ENCODE peak calls at places on chromosomes 6 and 20, in four cellular contexts. S is natural killer cell, T is stomach, F is brain microvascular endothelial cell. E is an unnamed sample.

GRCh38 chr6:45923831-45924391 is 91.7 kb downstream of the CLIC5 start:
- DNase-seq in S (no peak), T (no peak), F (peak), E (no peak)

GRCh38 chr6:88519227-88520019 is 353.3 kb upstream of the CNR1 start:
- DNase-seq in S (no peak), T (no peak), F (no peak), E (no peak)

GRCh38 chr20:19814241-19814640 is 56.2 kb downstream of the RIN2 start:
- DNase-seq in S (no peak), T (no peak), F (no peak), E (no peak)

GRCh38 chr6:106981901-106982300 is 7.4 kb upstream of the CD24 start:
- DNase-seq in S (no peak), T (no peak), F (no peak), E (no peak)

GRCh38 chr6:45500924-45501816 is 123.4 kb upstream of the SUPT3H start:
- DNase-seq in S (no peak), T (no peak), F (no peak), E (no peak)

GRCh38 chr6:18632670-18633410 is 245.7 kb downstream of the RNF144B start:
- DNase-seq in S (no peak), T (no peak), F (peak), E (no peak)

GRCh38 chr6:40552926-40553325 is 34.2 kb downstream of the LRFN2 start:
- DNase-seq in S (no peak), T (no peak), F (no peak), E (no peak)

GRCh38 chr20:39269493-39270217 is 307.5 kb downstream of the DHX35 start:
- DNase-seq in S (no peak), T (no peak), F (no peak), E (no peak)

GRCh38 chr6:70531133-70531532 is 35.6 kb upstream of the SDHAF4 start:
- DNase-seq in S (no peak), T (no peak), F (no peak), E (no peak)

GRCh38 chr20:23434521-23435313 is 4.8 kb upstream of the CSTL1 start:
- DNase-seq in S (no peak), T (no peak), F (no peak), E (no peak)

GRCh38 chr20:45337367-45338120 is 10.7 kb downstream of the SDC4 start:
- DNase-seq in S (no peak), T (peak), F (peak), E (no peak)

GRCh38 chr6:154920502-154921200 is 74.5 kb upstream of the TIAM2 start:
- DNase-seq in S (no peak), T (no peak), F (no peak), E (no peak)

GRCh38 chr6:126064257-126064993 is 78.1 kb downstream of the TRMT11 start:
- DNase-seq in S (no peak), T (no peak), F (no peak), E (no peak)

GRCh38 chr6:84763397-84764331 is 734 bp downstream of the TBX18 start:
- DNase-seq in S (no peak), T (no peak), F (peak), E (no peak)

GRCh38 chr6:18551228-18551627 is 164.1 kb downstream of the RNF144B start:
- DNase-seq in S (no peak), T (no peak), F (peak), E (no peak)

GRCh38 chr6:163337958-163338357 is 76.6 kb upstream of the QKI start:
- DNase-seq in S (no peak), T (no peak), F (no peak), E (no peak)

GRCh38 chr20:59131541-59132285 is 31.9 kb upstream of the ZNF831 start:
- DNase-seq in S (no peak), T (no peak), F (no peak), E (no peak)

GRCh38 chr6:129696028-129696418 is 14.0 kb downstream of the ARHGAP18 start:
- DNase-seq in S (no peak), T (no peak), F (no peak), E (no peak)

GRCh38 chr6:162887981-162888689 is 160.4 kb downstream of the PACRG start:
- DNase-seq in S (no peak), T (no peak), F (no peak), E (no peak)

DNA sequence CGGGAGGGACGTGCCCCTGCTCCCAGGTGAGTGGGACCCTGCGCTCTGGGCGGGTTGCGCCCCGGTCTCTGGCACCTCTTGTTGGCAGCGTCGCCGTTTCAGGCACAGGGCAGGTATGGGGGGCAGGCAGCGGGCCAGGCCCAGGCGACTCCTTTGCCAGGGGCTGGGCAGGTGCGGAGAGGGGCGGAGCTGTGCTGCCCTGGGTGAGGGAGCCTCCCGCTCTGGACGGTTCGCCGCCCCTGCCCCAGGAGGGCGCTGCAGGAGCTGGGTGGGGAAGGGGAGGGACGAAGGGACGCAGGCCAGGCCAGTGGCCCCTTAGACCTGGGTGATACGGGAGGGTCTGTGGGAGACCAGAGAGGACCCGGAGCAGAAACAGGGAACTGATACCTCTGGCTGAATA is 663.9 kb upstream of the DEFB115 start:
- DNase-seq in S (no peak), T (no peak), F (no peak), E (no peak)
- TF ChIP-seq CTCF in S (no peak), T (no peak), F (no peak), E (no peak)

DNA sequence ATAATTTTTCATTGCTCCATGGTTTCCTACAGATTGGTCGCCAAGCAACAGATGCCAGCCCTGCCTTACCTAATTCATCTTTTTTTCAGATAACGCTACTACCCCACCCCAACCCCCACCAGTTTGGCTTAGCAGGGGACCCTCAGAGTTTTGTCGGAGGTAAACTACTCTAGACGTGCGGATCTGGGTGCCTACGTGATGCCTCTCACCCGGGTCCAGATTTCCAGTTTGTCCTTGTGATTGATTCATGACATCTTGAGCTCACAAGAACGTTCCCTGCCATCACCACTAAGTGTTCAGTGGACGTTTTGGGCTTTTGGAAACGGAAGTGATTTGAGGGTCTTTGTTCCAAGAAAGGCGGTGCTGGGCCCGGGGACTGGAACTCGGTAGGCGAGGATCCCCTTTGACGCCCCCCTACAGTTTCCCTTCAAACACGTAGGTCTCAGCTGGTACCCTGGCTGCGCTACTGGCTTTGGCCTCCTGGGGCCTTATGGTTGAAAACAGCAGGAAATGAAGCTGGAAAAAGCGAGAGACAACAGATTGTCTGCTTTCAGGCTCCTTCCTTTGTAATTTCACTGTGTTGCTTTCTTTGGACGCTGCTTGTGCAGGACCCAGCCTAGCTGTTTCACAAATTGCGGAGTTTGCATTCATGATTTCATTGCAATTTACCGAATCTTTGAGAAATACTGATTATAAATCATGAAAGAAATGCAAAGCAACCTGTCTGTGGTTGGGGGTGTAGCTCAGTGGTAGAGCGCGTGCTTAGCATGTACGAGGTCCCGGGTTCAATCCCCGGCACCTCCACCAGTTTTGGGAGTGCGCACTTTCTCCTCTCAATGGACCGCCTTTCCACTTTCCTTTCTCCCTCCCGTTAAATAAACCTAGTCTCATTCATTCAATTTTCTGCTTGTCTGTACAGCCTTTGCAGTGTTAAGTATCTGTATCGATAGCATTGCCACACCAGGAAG is 81.0 kb downstream of the GPX5 start:
- DNase-seq in S (no peak), T (no peak), F (peak), E (no peak)
- TF ChIP-seq CTCF in S (no peak), T (no peak), F (peak), E (no peak)

GRCh38 chr6:147260091-147260490 is 55.9 kb downstream of the STXBP5 start:
- DNase-seq in S (no peak), T (no peak), F (no peak), E (no peak)

GRCh38 chr6:147257760-147258159 is 53.5 kb downstream of the STXBP5 start:
- DNase-seq in S (no peak), T (no peak), F (no peak), E (no peak)

GRCh38 chr6:147267658-147268057 is 63.4 kb downstream of the STXBP5 start:
- DNase-seq in S (no peak), T (no peak), F (no peak), E (no peak)

GRCh38 chr6:147266821-147267220 is 62.6 kb downstream of the STXBP5 start:
- DNase-seq in S (no peak), T (no peak), F (no peak), E (no peak)

DNA sequence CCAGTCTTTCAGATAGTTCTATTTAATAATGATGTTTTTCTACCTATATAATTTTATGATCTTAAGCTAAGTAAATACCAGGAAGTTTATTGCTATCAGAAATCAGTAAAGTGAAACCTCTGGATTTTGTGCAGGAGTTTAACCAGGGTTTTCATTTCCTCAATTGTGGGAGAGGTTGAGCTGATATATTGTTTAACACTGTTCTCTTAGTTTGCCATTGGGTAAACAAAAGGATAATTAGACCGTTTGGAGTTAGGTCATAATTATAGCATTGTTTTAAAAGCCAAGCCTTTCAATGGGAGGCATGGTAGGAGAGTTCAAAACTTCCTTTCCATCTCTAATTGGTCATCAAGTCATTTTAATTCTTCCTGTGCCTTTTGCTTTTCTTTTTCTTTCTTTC is 58.7 kb downstream of the STXBP5 start:
- DNase-seq in S (no peak), T (no peak), F (no peak), E (no peak)
- TF ChIP-seq CTCF in S (no peak), T (no peak), F (no peak), E (no peak)

DNA sequence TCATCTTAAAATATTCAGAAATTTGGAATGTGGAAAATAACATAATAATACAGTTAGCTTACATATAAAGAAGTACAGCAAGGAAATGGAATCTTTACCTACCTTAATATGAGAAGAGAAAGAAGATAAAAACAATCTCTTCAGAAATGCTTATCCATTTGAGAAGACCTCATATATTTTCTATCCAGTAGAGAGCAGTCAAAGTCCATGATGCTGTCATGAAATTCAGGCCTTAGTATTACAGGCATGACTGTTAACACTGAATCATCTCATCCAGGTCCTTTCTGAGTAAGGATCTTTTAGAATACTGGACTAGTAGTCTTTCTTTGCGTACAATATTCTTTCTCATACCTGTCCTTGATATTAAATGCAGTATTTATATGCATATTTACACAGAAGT is 713.4 kb downstream of the CD109 start:
- DNase-seq in S (no peak), T (no peak), F (peak), E (no peak)
- TF ChIP-seq CTCF in S (no peak), T (peak), F (peak), E (no peak)

GRCh38 chr6:112178846-112179245 is 75.5 kb downstream of the LAMA4 start:
- DNase-seq in S (no peak), T (no peak), F (no peak), E (no peak)

GRCh38 chr6:112181130-112181529 is 73.2 kb downstream of the LAMA4 start:
- DNase-seq in S (no peak), T (no peak), F (no peak), E (no peak)

GRCh38 chr6:112179631-112180030 is 74.7 kb downstream of the LAMA4 start:
- DNase-seq in S (no peak), T (no peak), F (no peak), E (no peak)

GRCh38 chr6:112183271-112183671 is 71.1 kb downstream of the LAMA4 start:
- DNase-seq in S (no peak), T (no peak), F (no peak), E (no peak)

DNA sequence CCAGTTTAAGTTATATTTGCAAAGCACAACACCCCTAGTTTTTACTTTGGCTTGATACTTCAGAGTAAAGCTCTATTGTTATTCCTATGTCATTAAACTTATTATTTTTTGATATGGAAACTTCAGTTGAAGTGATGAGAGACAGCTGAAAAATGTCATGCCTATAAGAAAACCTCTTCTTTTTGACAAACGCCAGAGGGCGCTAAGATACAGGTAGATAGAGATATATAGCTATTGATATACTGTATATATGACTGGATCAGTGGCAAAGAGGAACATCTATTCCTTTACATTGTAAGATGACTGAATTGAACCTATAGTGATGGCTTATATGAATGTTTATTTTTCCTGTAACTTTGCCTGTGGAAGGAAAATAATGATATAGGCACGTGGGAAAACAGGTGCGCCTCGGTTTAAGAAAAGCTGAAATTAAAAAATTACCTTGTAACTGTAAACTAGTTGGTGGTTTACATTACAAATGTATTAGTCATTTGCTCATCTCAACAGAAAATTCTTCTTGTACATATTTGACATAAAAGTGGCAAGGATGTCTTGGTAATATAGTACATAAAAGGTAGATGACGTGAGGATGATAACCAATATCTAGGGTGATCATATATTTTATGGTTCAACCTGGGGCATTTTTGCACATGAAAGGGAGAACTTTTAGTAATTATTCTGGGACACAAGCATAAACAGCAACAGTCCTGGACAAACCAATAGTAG is 74.1 kb downstream of the LAMA4 start:
- DNase-seq in S (no peak), T (no peak), F (no peak), E (no peak)
- TF ChIP-seq CTCF in S (peak), T (peak), F (peak), E (no peak)

GRCh38 chr6:34067814-34068213 is 78.1 kb downstream of the GRM4 start:
- DNase-seq in S (no peak), T (no peak), F (no peak), E (no peak)
- TF ChIP-seq CTCF in S (no peak), T (no peak), F (peak), E (no peak)

GRCh38 chr6:44246663-44247337 is at the start of gene HSP90AB1:
- DNase-seq in S (peak), T (peak), F (peak), E (peak)

GRCh38 chr6:44248579-44248978 is 1.7 kb downstream of the HSP90AB1 start:
- DNase-seq in S (no peak), T (no peak), F (no peak), E (no peak)

GRCh38 chr6:44247338-44248302 is 719 bp downstream of the HSP90AB1 start:
- DNase-seq in S (peak), T (peak), F (no peak), E (peak)

GRCh38 chr6:44245391-44245911 is 1.4 kb upstream of the HSP90AB1 start:
- DNase-seq in S (no peak), T (no peak), F (no peak), E (no peak)

DNA sequence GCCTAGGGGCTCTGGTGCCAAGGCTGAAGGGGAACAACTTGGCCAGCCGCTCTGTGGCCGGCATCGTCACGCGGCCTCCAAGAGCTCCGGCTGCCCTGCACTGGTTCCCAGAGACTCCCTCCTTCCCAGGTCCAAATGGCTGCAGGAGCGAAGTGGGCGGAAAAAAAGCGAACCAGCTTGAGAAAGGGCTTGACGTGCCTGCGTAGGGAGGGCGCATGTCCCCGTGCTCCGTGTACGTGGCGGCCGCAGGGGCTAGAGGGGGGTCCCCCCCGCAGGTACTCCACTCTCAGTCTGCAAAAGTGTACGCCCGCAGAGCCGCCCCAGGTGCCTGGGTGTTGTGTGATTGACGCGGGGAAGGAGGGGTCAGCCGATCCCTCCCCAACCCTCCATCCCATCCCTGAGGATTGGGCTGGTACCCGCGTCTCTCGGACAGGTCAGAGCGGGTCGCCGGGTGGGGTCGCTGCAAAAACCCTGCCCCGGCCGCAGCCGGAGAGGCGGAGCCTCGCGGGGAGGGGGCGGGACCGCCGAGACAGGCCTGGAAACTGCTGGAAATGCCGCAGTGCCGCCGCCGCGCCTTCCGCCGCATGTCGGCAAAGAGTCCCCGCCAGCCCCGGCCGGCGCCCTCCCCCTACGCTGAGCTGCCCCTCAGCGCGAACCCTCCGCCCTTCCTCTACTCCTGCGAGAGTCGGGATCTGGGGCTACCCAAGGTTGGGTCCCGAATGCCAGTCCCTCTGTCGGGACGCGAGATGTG is 814 bp upstream of the HSP90AB1 start:
- DNase-seq in S (peak), T (peak), F (peak), E (peak)
- TF ChIP-seq CTCF in S (no peak), T (no peak), F (peak), E (no peak)

GRCh38 chr20:60715172-60715571 is 536.9 kb upstream of the CDH4 start:
- DNase-seq in S (no peak), T (no peak), F (no peak), E (no peak)

DNA sequence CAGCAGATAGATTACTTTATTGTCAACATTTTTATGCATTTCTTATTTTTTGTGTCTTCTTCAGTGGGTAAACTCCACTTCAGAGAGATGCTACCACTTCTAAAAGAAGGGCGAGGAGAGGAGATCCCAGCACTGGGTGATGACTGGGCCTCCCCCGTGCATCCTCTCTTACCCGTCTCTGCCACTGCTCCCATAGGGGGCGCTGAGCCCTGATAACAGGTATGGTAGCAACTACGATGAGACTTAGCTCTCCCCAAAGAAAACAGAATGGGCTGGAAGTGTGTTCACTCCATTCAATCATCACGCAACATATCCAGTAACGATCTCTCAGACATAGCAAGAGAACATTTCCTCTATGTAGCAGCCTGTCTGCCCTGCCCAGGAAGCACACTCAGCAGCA is 533.3 kb upstream of the CDH4 start:
- DNase-seq in S (no peak), T (no peak), F (no peak), E (no peak)
- TF ChIP-seq CTCF in S (no peak), T (no peak), F (peak), E (no peak)

DNA sequence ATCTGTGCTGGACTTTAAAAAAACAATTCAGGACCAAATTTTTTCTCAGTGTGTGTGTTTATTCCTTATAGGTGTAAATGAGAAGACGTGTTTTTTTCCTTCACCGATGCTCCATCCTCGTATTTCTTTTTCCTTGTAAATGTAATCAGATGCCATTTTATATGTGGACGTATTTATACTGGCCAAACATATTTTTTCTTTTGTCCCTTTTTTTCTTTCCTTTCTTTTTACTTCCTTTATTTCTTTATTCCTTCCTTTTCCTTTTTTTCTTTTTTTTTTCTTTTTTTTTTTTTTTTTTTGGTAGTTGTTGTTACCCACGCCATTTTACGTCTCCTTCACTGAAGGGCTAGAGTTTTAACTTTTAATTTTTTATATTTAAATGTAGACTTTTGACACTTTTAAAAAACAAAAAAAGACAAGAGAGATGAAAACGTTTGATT is 3.7 kb downstream of the SOX4 start:
- DNase-seq in S (no peak), T (no peak), F (no peak), E (no peak)
- TF ChIP-seq CTCF in S (no peak), T (no peak), F (no peak), E (no peak)

GRCh38 chr6:150667977-150668716 is 68.5 kb downstream of the PLEKHG1 start:
- DNase-seq in S (no peak), T (peak), F (peak), E (no peak)
- TF ChIP-seq CTCF in S (no peak), T (peak), F (peak), E (no peak)